ENCODE peak calls at places on chromosomes 16 and 17, in four cellular contexts. One of them, this sample, is unnamed. For H3K4me1, the result is how much of the 10 kb centered on the place peaks cover.

GRCh38 chr17:55758171-55758570 is 7.3 kb downstream of the PCTP start:
- DNase-seq in IMR-90: no peak
- DNase-seq in H9: no peak
- DNase-seq in mesenchymal stem cell: no peak
- DNase-seq in this sample: no peak

GRCh38 chr17:45307290-45308015 is 9.4 kb downstream of the MAP3K14 start:
- DNase-seq in H9: no peak
- DNase-seq in IMR-90: peak
- DNase-seq in mesenchymal stem cell: peak
- DNase-seq in this sample: no peak

GRCh38 chr16:87538160-87538559 is 45.3 kb upstream of the ZCCHC14 start:
- DNase-seq in mesenchymal stem cell: peak
- DNase-seq in H9: no peak
- DNase-seq in IMR-90: peak
- DNase-seq in this sample: no peak

GRCh38 chr17:45973099-45973838 is 25.8 kb upstream of the STH start:
- DNase-seq in H9: no peak
- DNase-seq in IMR-90: no peak
- DNase-seq in mesenchymal stem cell: no peak
- DNase-seq in this sample: no peak

GRCh38 chr17:74604200-74604599 is 12.1 kb upstream of the CD300LD start:
- DNase-seq in mesenchymal stem cell: no peak
- DNase-seq in IMR-90: no peak
- DNase-seq in H9: no peak
- DNase-seq in this sample: no peak

GRCh38 chr16:52751035-52751434 is 204.1 kb upstream of the TOX3 start:
- DNase-seq in H9: no peak
- DNase-seq in IMR-90: no peak
- DNase-seq in mesenchymal stem cell: no peak
- DNase-seq in this sample: no peak

GRCh38 chr16:78490847-78491246 is 391.4 kb downstream of the WWOX start:
- DNase-seq in mesenchymal stem cell: no peak
- DNase-seq in IMR-90: no peak
- DNase-seq in H9: no peak
- DNase-seq in this sample: no peak

GRCh38 chr17:72411124-72411563 is 290.3 kb downstream of the SOX9 start:
- DNase-seq in mesenchymal stem cell: no peak
- DNase-seq in IMR-90: no peak
- DNase-seq in H9: no peak
- DNase-seq in this sample: no peak

GRCh38 chr17:7589204-7589868 is 558 bp downstream of the SOX15 start:
- DNase-seq in H9: peak
- DNase-seq in mesenchymal stem cell: peak
- DNase-seq in IMR-90: peak
- DNase-seq in this sample: peak

GRCh38 chr17:68061512-68062313 is 26.2 kb downstream of the KPNA2 start:
- DNase-seq in mesenchymal stem cell: peak
- DNase-seq in H9: no peak
- DNase-seq in IMR-90: peak
- DNase-seq in this sample: no peak

GRCh38 chr17:35448214-35448898 is at the start of gene SLFN13:
- DNase-seq in H9: peak
- DNase-seq in IMR-90: peak
- DNase-seq in mesenchymal stem cell: peak
- DNase-seq in this sample: peak

GRCh38 chr16:27529962-27530361 is 19.8 kb downstream of the GTF3C1 start:
- DNase-seq in mesenchymal stem cell: peak
- DNase-seq in IMR-90: peak
- DNase-seq in H9: no peak
- DNase-seq in this sample: no peak

GRCh38 chr16:15617901-15618300 is 25.1 kb downstream of the MARF1 start:
- DNase-seq in H9: no peak
- DNase-seq in mesenchymal stem cell: no peak
- DNase-seq in IMR-90: no peak
- DNase-seq in this sample: no peak

GRCh38 chr17:75102385-75102821 is 7.4 kb upstream of the ARMC7 start:
- DNase-seq in H9: peak
- DNase-seq in mesenchymal stem cell: no peak
- DNase-seq in IMR-90: no peak
- DNase-seq in this sample: no peak

GRCh38 chr17:72099919-72100318 is 20.9 kb upstream of the SOX9 start:
- DNase-seq in mesenchymal stem cell: peak
- DNase-seq in H9: no peak
- DNase-seq in IMR-90: peak
- DNase-seq in this sample: no peak

GRCh38 chr16:10362077-10362863 is 23.6 kb upstream of the ATF7IP2 start:
- DNase-seq in H9: no peak
- DNase-seq in mesenchymal stem cell: no peak
- DNase-seq in IMR-90: no peak
- DNase-seq in this sample: no peak

GRCh38 chr17:82228842-82229685 is at the start of gene SLC16A3:
- DNase-seq in H9: no peak
- DNase-seq in IMR-90: peak
- DNase-seq in mesenchymal stem cell: peak
- DNase-seq in this sample: no peak

GRCh38 chr16:70694088-70694487 is 8.2 kb upstream of the MTSS2 start:
- DNase-seq in mesenchymal stem cell: peak
- DNase-seq in IMR-90: peak
- DNase-seq in H9: peak
- DNase-seq in this sample: no peak

GRCh38 chr17:50864747-50865059 is 1.5 kb downstream of the TOB1 start:
- DNase-seq in H9: no peak
- DNase-seq in IMR-90: no peak
- DNase-seq in mesenchymal stem cell: no peak
- DNase-seq in this sample: no peak

GRCh38 chr16:13223666-13224065 is 322.3 kb downstream of the SHISA9 start:
- DNase-seq in IMR-90: no peak
- DNase-seq in H9: no peak
- DNase-seq in mesenchymal stem cell: no peak
- DNase-seq in this sample: no peak

GRCh38 chr17:41724476-41725030 is 9.9 kb downstream of the HAP1 start:
- DNase-seq in H9: no peak
- DNase-seq in mesenchymal stem cell: no peak
- DNase-seq in IMR-90: no peak
- DNase-seq in this sample: no peak

GRCh38 chr16:24975428-24975889 is 39.7 kb downstream of the ARHGAP17 start:
- DNase-seq in mesenchymal stem cell: peak
- DNase-seq in H9: no peak
- DNase-seq in IMR-90: peak
- DNase-seq in this sample: no peak

GRCh38 chr17:21171309-21171922 is 42.5 kb downstream of the TMEM11 start:
- DNase-seq in H9: no peak
- DNase-seq in mesenchymal stem cell: no peak
- DNase-seq in IMR-90: no peak
- DNase-seq in this sample: no peak

GRCh38 chr17:50310455-50311111 is 35.3 kb upstream of the XYLT2 start:
- DNase-seq in mesenchymal stem cell: no peak
- DNase-seq in IMR-90: no peak
- DNase-seq in H9: peak
- DNase-seq in this sample: no peak

GRCh38 chr16:11871193-11871592 is 19.9 kb upstream of the RSL1D1 start:
- DNase-seq in mesenchymal stem cell: peak
- DNase-seq in IMR-90: peak
- DNase-seq in H9: peak
- DNase-seq in this sample: no peak

GRCh38 chr16:65126845-65127624 is 5.2 kb upstream of the CDH11 start:
- DNase-seq in IMR-90: no peak
- DNase-seq in H9: no peak
- DNase-seq in mesenchymal stem cell: no peak
- DNase-seq in this sample: no peak

GRCh38 chr17:82212331-82213250 is at the start of gene CCDC57:
- DNase-seq in mesenchymal stem cell: peak
- DNase-seq in IMR-90: peak
- DNase-seq in H9: peak
- DNase-seq in this sample: peak

GRCh38 chr17:73711184-73711583 is 66.9 kb upstream of the SDK2 start:
- DNase-seq in H9: no peak
- DNase-seq in mesenchymal stem cell: no peak
- DNase-seq in IMR-90: no peak
- DNase-seq in this sample: no peak

GRCh38 chr16:51313204-51313603 is 162.1 kb upstream of the SALL1 start:
- DNase-seq in mesenchymal stem cell: no peak
- DNase-seq in H9: no peak
- DNase-seq in IMR-90: no peak
- DNase-seq in this sample: no peak

GRCh38 chr16:12120331-12120981 is 143.9 kb downstream of the SNX29 start:
- DNase-seq in IMR-90: peak
- DNase-seq in H9: no peak
- DNase-seq in mesenchymal stem cell: peak
- DNase-seq in this sample: no peak

GRCh38 chr17:35063514-35064223 is at the start of gene RFFL:
- DNase-seq in H9: peak
- DNase-seq in IMR-90: peak
- DNase-seq in mesenchymal stem cell: peak
- DNase-seq in this sample: peak

GRCh38 chr16:9033125-9033830 is 58.2 kb upstream of the HAPSTR1 start:
- DNase-seq in mesenchymal stem cell: peak
- DNase-seq in IMR-90: peak
- DNase-seq in H9: peak
- DNase-seq in this sample: peak

GRCh38 chr17:48484850-48485249 is 46.0 kb downstream of the HOXB1 start:
- DNase-seq in H9: no peak
- DNase-seq in mesenchymal stem cell: peak
- DNase-seq in IMR-90: peak
- DNase-seq in this sample: no peak

GRCh38 chr16:80084614-80085013 is 456.2 kb upstream of the DYNLRB2 start:
- DNase-seq in IMR-90: no peak
- DNase-seq in mesenchymal stem cell: peak
- DNase-seq in H9: peak
- DNase-seq in this sample: peak

GRCh38 chr17:56424543-56425044 is 168.9 kb upstream of the NOG start:
- DNase-seq in mesenchymal stem cell: no peak
- DNase-seq in H9: no peak
- DNase-seq in IMR-90: no peak
- DNase-seq in this sample: no peak

GRCh38 chr17:64736804-64737492 is 74.8 kb upstream of the SMURF2 start:
- DNase-seq in mesenchymal stem cell: peak
- DNase-seq in H9: peak
- DNase-seq in IMR-90: peak
- DNase-seq in this sample: no peak

GRCh38 chr17:74325376-74325742 is 667 bp upstream of the KIF19 start:
- DNase-seq in IMR-90: no peak
- DNase-seq in H9: no peak
- DNase-seq in mesenchymal stem cell: no peak
- DNase-seq in this sample: no peak

GRCh38 chr17:73191443-73192218 is 1.2 kb upstream of the COG1 start:
- DNase-seq in H9: peak
- DNase-seq in IMR-90: peak
- DNase-seq in mesenchymal stem cell: peak
- DNase-seq in this sample: peak

GRCh38 chr17:76872874-76873221 is 4.6 kb downstream of the MGAT5B start:
- DNase-seq in mesenchymal stem cell: no peak
- DNase-seq in IMR-90: no peak
- DNase-seq in H9: no peak
- DNase-seq in this sample: no peak

GRCh38 chr16:88894681-88895300 is 28.3 kb upstream of the PABPN1L start:
- DNase-seq in IMR-90: no peak
- DNase-seq in H9: no peak
- DNase-seq in mesenchymal stem cell: no peak
- DNase-seq in this sample: no peak
- H3K4me1 ChIP-seq in IMR-90: under half
- H3K4me1 ChIP-seq in H9: under half
- H3K4me1 ChIP-seq in mesenchymal stem cell: under half
- H3K4me1 ChIP-seq in this sample: under half

GRCh38 chr17:79991140-79991923 is 44.3 kb downstream of the TBC1D16 start:
- DNase-seq in H9: peak
- DNase-seq in mesenchymal stem cell: peak
- DNase-seq in IMR-90: peak
- DNase-seq in this sample: peak
- H2BK5ac ChIP-seq in H9: no peak
- H2BK5ac ChIP-seq in mesenchymal stem cell: no peak
- H2BK5ac ChIP-seq in IMR-90: no peak
- H2BK5ac ChIP-seq in this sample: no peak

GRCh38 chr16:71711789-71712188 is 12.7 kb downstream of the PHLPP2 start:
- DNase-seq in IMR-90: no peak
- DNase-seq in mesenchymal stem cell: no peak
- DNase-seq in H9: no peak
- DNase-seq in this sample: no peak

GRCh38 chr16:71709231-71709781 is 15.2 kb downstream of the PHLPP2 start:
- DNase-seq in IMR-90: peak
- DNase-seq in mesenchymal stem cell: peak
- DNase-seq in H9: no peak
- DNase-seq in this sample: no peak

GRCh38 chr16:71707199-71707598 is 17.3 kb downstream of the PHLPP2 start:
- DNase-seq in mesenchymal stem cell: no peak
- DNase-seq in IMR-90: no peak
- DNase-seq in H9: peak
- DNase-seq in this sample: no peak

GRCh38 chr16:71712501-71712900 is 12.0 kb downstream of the PHLPP2 start:
- DNase-seq in IMR-90: no peak
- DNase-seq in H9: no peak
- DNase-seq in mesenchymal stem cell: no peak
- DNase-seq in this sample: no peak

DNA sequence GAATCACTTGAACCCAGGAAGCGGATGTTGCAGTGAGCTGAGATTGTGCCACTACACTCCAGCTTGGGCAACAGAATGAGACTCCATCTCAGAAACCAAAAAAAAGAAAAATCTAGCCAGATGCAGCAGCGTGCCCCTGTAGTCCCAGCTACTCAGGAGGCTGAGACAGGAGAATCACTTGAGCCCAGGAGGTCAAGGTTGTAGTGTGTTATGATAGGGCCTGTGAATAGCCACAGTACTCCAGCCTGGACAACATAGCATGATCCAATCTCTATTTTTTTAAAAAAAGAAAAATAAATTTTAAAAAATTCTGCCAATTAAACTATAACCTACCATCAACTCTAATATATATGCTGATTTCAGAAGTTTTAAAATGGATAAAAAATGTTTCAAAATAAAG is 15.8 kb downstream of the PHLPP2 start:
- DNase-seq in H9: no peak
- DNase-seq in mesenchymal stem cell: no peak
- DNase-seq in IMR-90: no peak
- DNase-seq in this sample: no peak
- H3K14ac ChIP-seq in H9: no peak
- H3K14ac ChIP-seq in mesenchymal stem cell: no peak
- H3K14ac ChIP-seq in IMR-90: no peak
- H3K14ac ChIP-seq in this sample: no peak

DNA sequence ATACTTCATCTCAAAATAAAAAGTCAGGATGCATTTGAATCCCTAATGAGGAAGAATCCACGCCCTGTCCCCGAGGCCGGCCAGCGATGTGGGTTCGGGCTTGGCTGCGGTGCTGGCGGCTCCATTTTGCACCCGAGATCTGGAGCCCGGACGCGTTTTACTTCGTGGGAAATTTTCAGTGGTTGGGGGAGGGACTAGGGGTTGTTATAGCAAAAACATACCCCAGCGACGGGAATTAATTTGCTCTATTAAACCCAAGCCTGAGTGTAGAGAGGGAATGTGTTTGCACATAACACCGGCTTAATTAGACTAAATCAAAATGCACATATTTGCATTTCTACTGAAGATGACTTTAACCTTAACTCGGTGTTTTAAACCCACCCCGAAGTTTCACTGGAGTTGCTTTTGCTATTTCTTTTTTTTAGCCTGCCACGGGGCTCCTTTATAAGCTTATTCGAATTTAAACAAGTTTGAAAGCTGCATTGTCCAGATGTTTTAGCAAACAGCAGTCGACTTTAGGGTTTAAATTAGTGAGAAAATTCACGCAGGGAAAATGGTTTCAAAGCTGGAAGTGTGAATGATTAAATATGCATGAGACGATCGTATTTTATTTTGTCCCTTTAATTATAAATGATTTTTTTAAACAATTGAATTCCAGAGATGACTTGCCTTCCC is 4.9 kb downstream of the IRX5 start:
- DNase-seq in IMR-90: no peak
- DNase-seq in H9: no peak
- DNase-seq in mesenchymal stem cell: peak
- DNase-seq in this sample: no peak
- H3K4me1 ChIP-seq in IMR-90: under half
- H3K4me1 ChIP-seq in H9: under half
- H3K4me1 ChIP-seq in mesenchymal stem cell: under half
- H3K4me1 ChIP-seq in this sample: under half